ENCODE peak calls at places on chromosomes 1 and 21, in nine cellular contexts. One of them, this sample, is unnamed.

GRCh38 chr1:207227131-207227630 is 94.3 kb upstream of the CD55 start:
- DNase-seq in stimulated activated CD8-positive, alpha-beta memory T cell treated with anti-CD3 and anti-CD28 coated beads, Interleukin-7, amount 100 ng/mL, for 4 hours: no peak
- DNase-seq in WERI-Rb-1: no peak
- DNase-seq in T-helper 2 cell: no peak
- DNase-seq in NCI-H2029: no peak
- DNase-seq in ureter: no peak
- DNase-seq in lower lobe of right lung: no peak
- DNase-seq in astrocyte of the spinal cord: no peak
- DNase-seq in HFF-Myc: no peak
- DNase-seq in this sample: no peak

GRCh38 chr1:159012495-159012894 is 2.8 kb downstream of the IFI16 start:
- DNase-seq in stimulated activated CD8-positive, alpha-beta memory T cell treated with anti-CD3 and anti-CD28 coated beads, Interleukin-7, amount 100 ng/mL, for 4 hours: peak
- DNase-seq in WERI-Rb-1: no peak
- DNase-seq in T-helper 2 cell: peak
- DNase-seq in NCI-H2029: no peak
- DNase-seq in ureter: no peak
- DNase-seq in lower lobe of right lung: no peak
- DNase-seq in astrocyte of the spinal cord: peak
- DNase-seq in HFF-Myc: no peak
- DNase-seq in this sample: no peak

GRCh38 chr1:170807432-170807831 is 127.9 kb upstream of the MROH9 start:
- DNase-seq in stimulated activated CD8-positive, alpha-beta memory T cell treated with anti-CD3 and anti-CD28 coated beads, Interleukin-7, amount 100 ng/mL, for 4 hours: no peak
- DNase-seq in WERI-Rb-1: no peak
- DNase-seq in T-helper 2 cell: no peak
- DNase-seq in NCI-H2029: no peak
- DNase-seq in ureter: no peak
- DNase-seq in lower lobe of right lung: no peak
- DNase-seq in astrocyte of the spinal cord: peak
- DNase-seq in HFF-Myc: no peak
- DNase-seq in this sample: peak

GRCh38 chr1:97457446-97458089 is 463.3 kb downstream of the DPYD start:
- DNase-seq in stimulated activated CD8-positive, alpha-beta memory T cell treated with anti-CD3 and anti-CD28 coated beads, Interleukin-7, amount 100 ng/mL, for 4 hours: no peak
- DNase-seq in WERI-Rb-1: no peak
- DNase-seq in T-helper 2 cell: no peak
- DNase-seq in NCI-H2029: no peak
- DNase-seq in ureter: no peak
- DNase-seq in lower lobe of right lung: no peak
- DNase-seq in astrocyte of the spinal cord: no peak
- DNase-seq in HFF-Myc: no peak
- DNase-seq in this sample: no peak

GRCh38 chr1:235557495-235557894 is 53.2 kb upstream of the B3GALNT2 start:
- DNase-seq in stimulated activated CD8-positive, alpha-beta memory T cell treated with anti-CD3 and anti-CD28 coated beads, Interleukin-7, amount 100 ng/mL, for 4 hours: no peak
- DNase-seq in WERI-Rb-1: peak
- DNase-seq in T-helper 2 cell: no peak
- DNase-seq in NCI-H2029: no peak
- DNase-seq in ureter: no peak
- DNase-seq in lower lobe of right lung: no peak
- DNase-seq in astrocyte of the spinal cord: no peak
- DNase-seq in HFF-Myc: no peak
- DNase-seq in this sample: peak

GRCh38 chr1:216997831-216998230 is 274.6 kb upstream of the ESRRG start:
- DNase-seq in stimulated activated CD8-positive, alpha-beta memory T cell treated with anti-CD3 and anti-CD28 coated beads, Interleukin-7, amount 100 ng/mL, for 4 hours: no peak
- DNase-seq in WERI-Rb-1: no peak
- DNase-seq in T-helper 2 cell: no peak
- DNase-seq in NCI-H2029: no peak
- DNase-seq in ureter: no peak
- DNase-seq in lower lobe of right lung: no peak
- DNase-seq in astrocyte of the spinal cord: no peak
- DNase-seq in HFF-Myc: no peak
- DNase-seq in this sample: no peak

GRCh38 chr1:64121766-64122385 is 81.5 kb upstream of the UBE2U start:
- DNase-seq in stimulated activated CD8-positive, alpha-beta memory T cell treated with anti-CD3 and anti-CD28 coated beads, Interleukin-7, amount 100 ng/mL, for 4 hours: no peak
- DNase-seq in WERI-Rb-1: no peak
- DNase-seq in T-helper 2 cell: no peak
- DNase-seq in NCI-H2029: peak
- DNase-seq in ureter: no peak
- DNase-seq in lower lobe of right lung: no peak
- DNase-seq in astrocyte of the spinal cord: no peak
- DNase-seq in HFF-Myc: no peak
- DNase-seq in this sample: no peak

GRCh38 chr21:23217597-23217996 is 2219.4 kb downstream of the NCAM2 start:
- DNase-seq in stimulated activated CD8-positive, alpha-beta memory T cell treated with anti-CD3 and anti-CD28 coated beads, Interleukin-7, amount 100 ng/mL, for 4 hours: no peak
- DNase-seq in WERI-Rb-1: no peak
- DNase-seq in T-helper 2 cell: no peak
- DNase-seq in NCI-H2029: no peak
- DNase-seq in ureter: no peak
- DNase-seq in lower lobe of right lung: no peak
- DNase-seq in astrocyte of the spinal cord: peak
- DNase-seq in HFF-Myc: no peak
- DNase-seq in this sample: peak

GRCh38 chr1:56070601-56071000 is 508.8 kb downstream of the PLPP3 start:
- DNase-seq in stimulated activated CD8-positive, alpha-beta memory T cell treated with anti-CD3 and anti-CD28 coated beads, Interleukin-7, amount 100 ng/mL, for 4 hours: no peak
- DNase-seq in WERI-Rb-1: no peak
- DNase-seq in T-helper 2 cell: no peak
- DNase-seq in NCI-H2029: peak
- DNase-seq in ureter: no peak
- DNase-seq in lower lobe of right lung: no peak
- DNase-seq in astrocyte of the spinal cord: peak
- DNase-seq in HFF-Myc: peak
- DNase-seq in this sample: no peak

GRCh38 chr1:77938656-77939055 is 40.2 kb downstream of the FUBP1 start:
- DNase-seq in stimulated activated CD8-positive, alpha-beta memory T cell treated with anti-CD3 and anti-CD28 coated beads, Interleukin-7, amount 100 ng/mL, for 4 hours: no peak
- DNase-seq in WERI-Rb-1: no peak
- DNase-seq in T-helper 2 cell: no peak
- DNase-seq in NCI-H2029: no peak
- DNase-seq in ureter: no peak
- DNase-seq in lower lobe of right lung: no peak
- DNase-seq in astrocyte of the spinal cord: no peak
- DNase-seq in HFF-Myc: no peak
- DNase-seq in this sample: no peak

GRCh38 chr1:167344112-167344511 is 123.4 kb downstream of the POU2F1 start:
- DNase-seq in stimulated activated CD8-positive, alpha-beta memory T cell treated with anti-CD3 and anti-CD28 coated beads, Interleukin-7, amount 100 ng/mL, for 4 hours: no peak
- DNase-seq in WERI-Rb-1: no peak
- DNase-seq in T-helper 2 cell: no peak
- DNase-seq in NCI-H2029: no peak
- DNase-seq in ureter: no peak
- DNase-seq in lower lobe of right lung: no peak
- DNase-seq in astrocyte of the spinal cord: peak
- DNase-seq in HFF-Myc: no peak
- DNase-seq in this sample: peak

GRCh38 chr1:8822383-8823294 is 5.2 kb upstream of the RERE start:
- DNase-seq in stimulated activated CD8-positive, alpha-beta memory T cell treated with anti-CD3 and anti-CD28 coated beads, Interleukin-7, amount 100 ng/mL, for 4 hours: no peak
- DNase-seq in WERI-Rb-1: peak
- DNase-seq in T-helper 2 cell: no peak
- DNase-seq in NCI-H2029: peak
- DNase-seq in ureter: no peak
- DNase-seq in lower lobe of right lung: no peak
- DNase-seq in astrocyte of the spinal cord: peak
- DNase-seq in HFF-Myc: peak
- DNase-seq in this sample: peak

GRCh38 chr21:35510294-35510693 is 461.2 kb upstream of the RUNX1 start:
- DNase-seq in stimulated activated CD8-positive, alpha-beta memory T cell treated with anti-CD3 and anti-CD28 coated beads, Interleukin-7, amount 100 ng/mL, for 4 hours: no peak
- DNase-seq in WERI-Rb-1: no peak
- DNase-seq in T-helper 2 cell: no peak
- DNase-seq in NCI-H2029: no peak
- DNase-seq in ureter: no peak
- DNase-seq in lower lobe of right lung: no peak
- DNase-seq in astrocyte of the spinal cord: no peak
- DNase-seq in HFF-Myc: no peak
- DNase-seq in this sample: no peak

GRCh38 chr1:245216356-245217110 is 61.7 kb downstream of the KIF26B start:
- DNase-seq in stimulated activated CD8-positive, alpha-beta memory T cell treated with anti-CD3 and anti-CD28 coated beads, Interleukin-7, amount 100 ng/mL, for 4 hours: no peak
- DNase-seq in WERI-Rb-1: no peak
- DNase-seq in T-helper 2 cell: no peak
- DNase-seq in NCI-H2029: no peak
- DNase-seq in ureter: no peak
- DNase-seq in lower lobe of right lung: no peak
- DNase-seq in astrocyte of the spinal cord: no peak
- DNase-seq in HFF-Myc: no peak
- DNase-seq in this sample: no peak

GRCh38 chr1:221276911-221277310 is 397.7 kb downstream of the HLX start:
- DNase-seq in stimulated activated CD8-positive, alpha-beta memory T cell treated with anti-CD3 and anti-CD28 coated beads, Interleukin-7, amount 100 ng/mL, for 4 hours: no peak
- DNase-seq in WERI-Rb-1: no peak
- DNase-seq in T-helper 2 cell: no peak
- DNase-seq in NCI-H2029: no peak
- DNase-seq in ureter: no peak
- DNase-seq in lower lobe of right lung: no peak
- DNase-seq in astrocyte of the spinal cord: peak
- DNase-seq in HFF-Myc: no peak
- DNase-seq in this sample: peak

GRCh38 chr1:222331765-222332164 is 216.1 kb downstream of the HHIPL2 start:
- DNase-seq in stimulated activated CD8-positive, alpha-beta memory T cell treated with anti-CD3 and anti-CD28 coated beads, Interleukin-7, amount 100 ng/mL, for 4 hours: no peak
- DNase-seq in WERI-Rb-1: no peak
- DNase-seq in T-helper 2 cell: no peak
- DNase-seq in NCI-H2029: no peak
- DNase-seq in ureter: no peak
- DNase-seq in lower lobe of right lung: no peak
- DNase-seq in astrocyte of the spinal cord: peak
- DNase-seq in HFF-Myc: no peak
- DNase-seq in this sample: peak